ENCODE peak calls at places on chromosomes 3 and 15, in seven cellular contexts. F is HCT116, P is prostate gland, S is stomach, Q is SK-N-SH, K is transverse colon, N is GM23338. I is an unnamed sample.

GRCh38 chr3:128800241-128801187 is 74.5 kb downstream of the RAB7A start:
- DNase-seq in K (no peak), P (no peak), Q (no peak), F (no peak), S (no peak), N (no peak), I (no peak)

GRCh38 chr3:49110780-49111179 is 6.2 kb upstream of the QARS1 start:
- DNase-seq in K (no peak), S (no peak), P (no peak), Q (no peak), F (no peak), N (no peak), I (no peak)

GRCh38 chr15:90072978-90073640 is 29.2 kb downstream of the IDH2 start:
- DNase-seq in F (no peak), K (no peak), P (no peak), S (no peak), N (no peak), Q (no peak), I (no peak)

GRCh38 chr3:196181127-196181546 is 30.1 kb downstream of the ZDHHC19 start:
- DNase-seq in S (no peak), K (no peak), Q (peak), F (no peak), N (no peak), P (no peak), I (peak)

GRCh38 chr3:141262306-141262705 is 30.7 kb downstream of the PXYLP1 start:
- DNase-seq in K (no peak), P (no peak), N (no peak), S (no peak), Q (no peak), F (no peak), I (no peak)

GRCh38 chr3:113533534-113533892 is 1.2 kb downstream of the SIDT1 start:
- DNase-seq in N (no peak), Q (no peak), S (no peak), P (no peak), F (no peak), K (no peak), I (no peak)

GRCh38 chr15:100772478-100773378 is 106.9 kb upstream of the ALDH1A3 start:
- DNase-seq in F (no peak), N (peak), P (no peak), Q (peak), S (no peak), K (no peak), I (no peak)

GRCh38 chr3:38168151-38168987 is 3.0 kb downstream of the OXSR1 start:
- DNase-seq in Q (no peak), F (no peak), S (no peak), K (no peak), P (no peak), N (no peak), I (no peak)

GRCh38 chr15:92924216-92924615 is 24.1 kb downstream of the CHD2 start:
- DNase-seq in Q (no peak), F (no peak), N (no peak), S (no peak), P (no peak), K (no peak), I (no peak)

GRCh38 chr3:197674741-197675567 is 61.8 kb downstream of the RUBCN start:
- DNase-seq in P (no peak), N (no peak), F (no peak), Q (no peak), S (no peak), K (peak), I (peak)

GRCh38 chr3:196192036-196193001 is 18.9 kb downstream of the ZDHHC19 start:
- DNase-seq in K (peak), Q (peak), N (peak), S (peak), P (peak), F (no peak), I (peak)

GRCh38 chr15:63227689-63228088 is 38.3 kb downstream of the RAB8B start:
- DNase-seq in N (no peak), S (no peak), F (no peak), K (no peak), P (no peak), Q (no peak), I (no peak)
- TF ChIP-seq CTCF in N (no peak), S (no peak), F (no peak), K (no peak), P (no peak), Q (no peak), I (no peak)

GRCh38 chr15:52652984-52653383 is 26.2 kb downstream of the ATOSA start:
- DNase-seq in F (no peak), N (no peak), S (no peak), K (peak), P (no peak), Q (no peak), I (no peak)

GRCh38 chr15:52658955-52659354 is 20.2 kb downstream of the ATOSA start:
- DNase-seq in K (no peak), Q (no peak), F (no peak), P (no peak), S (no peak), N (no peak), I (no peak)

GRCh38 chr15:52653451-52653964 is 25.7 kb downstream of the ATOSA start:
- DNase-seq in Q (no peak), P (peak), S (no peak), K (no peak), F (no peak), N (peak), I (no peak)

GRCh38 chr15:52657338-52657737 is 21.9 kb downstream of the ATOSA start:
- DNase-seq in S (no peak), Q (no peak), P (no peak), K (no peak), N (no peak), F (no peak), I (no peak)

GRCh38 chr15:52656412-52656811 is 22.8 kb downstream of the ATOSA start:
- DNase-seq in Q (no peak), N (no peak), F (no peak), P (no peak), S (no peak), K (no peak), I (no peak)
- TF ChIP-seq POLR2AphosphoS5 in Q (no peak), N (no peak), F (no peak), P (peak), S (no peak), K (no peak), I (no peak)

DNA sequence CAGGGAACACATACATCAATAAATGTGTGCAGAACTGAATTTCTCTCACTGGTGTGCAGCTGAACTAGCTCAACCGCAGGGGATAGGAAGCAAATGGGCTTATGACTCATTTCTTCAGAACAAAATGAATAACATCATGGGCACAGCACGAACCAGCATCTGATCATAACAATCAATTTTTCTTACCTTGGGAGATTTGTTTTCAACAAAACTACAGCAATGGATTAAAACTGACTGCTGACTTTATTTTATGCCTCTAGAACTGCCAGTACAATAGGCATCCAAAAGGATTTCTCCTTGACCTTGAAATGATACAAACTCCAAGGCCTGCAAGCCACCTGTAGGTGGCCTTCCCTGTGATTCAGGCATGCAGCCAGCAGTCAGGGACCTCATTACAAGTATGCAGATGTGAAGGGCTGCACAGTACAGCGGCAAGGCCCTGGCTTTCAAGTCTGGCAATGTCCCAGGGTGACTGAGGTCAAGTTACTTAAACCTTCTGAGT is 26.1 kb downstream of the TAMM41 start:
- DNase-seq in N (peak), Q (no peak), S (peak), F (no peak), K (no peak), P (no peak), I (no peak)
- TF ChIP-seq CTCF in N (no peak), Q (no peak), S (no peak), F (peak), K (no peak), P (no peak), I (no peak)

DNA sequence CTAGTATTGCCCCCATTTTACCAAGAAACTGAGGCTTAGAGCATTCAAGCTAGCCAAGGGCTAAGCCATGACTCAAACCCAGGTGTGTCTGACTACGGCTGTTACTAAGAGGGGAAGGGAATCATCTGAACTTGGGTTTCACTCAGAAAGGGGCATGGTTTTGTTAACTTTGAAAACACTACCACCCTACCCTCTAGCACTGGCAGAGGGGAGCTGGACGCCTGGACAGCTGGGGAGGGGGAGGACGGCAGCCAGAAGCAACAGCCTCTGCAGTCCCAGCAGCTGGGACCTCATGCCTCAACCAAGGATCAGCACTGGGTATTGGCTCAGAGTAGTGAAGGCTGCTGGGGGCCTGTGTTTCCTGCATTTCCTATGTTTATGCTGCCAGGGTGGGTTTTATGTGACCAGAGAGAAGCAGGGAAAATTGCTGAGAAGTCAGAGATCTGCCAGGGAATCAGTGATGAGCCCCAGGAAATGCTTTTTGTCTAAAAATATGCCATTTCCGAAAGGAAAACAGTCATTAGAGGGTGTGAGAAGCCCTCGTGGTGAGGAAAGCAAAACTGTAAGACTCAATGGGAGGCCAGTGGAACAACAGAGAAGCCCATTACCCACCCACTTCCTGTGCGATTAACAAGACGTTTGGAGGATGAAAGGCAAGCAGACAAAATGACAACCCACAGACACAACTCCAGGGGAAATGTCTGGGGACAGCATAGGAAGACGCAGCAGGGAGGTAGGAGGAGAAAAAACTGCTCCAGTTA is 41.2 kb downstream of the LIPC start:
- DNase-seq in K (no peak), Q (no peak), F (no peak), P (no peak), N (no peak), S (no peak), I (no peak)
- TF ChIP-seq POLR2AphosphoS5 in K (no peak), Q (no peak), F (no peak), P (no peak), N (no peak), S (no peak), I (no peak)

GRCh38 chr15:99408236-99409096 is 157.2 kb downstream of the LRRC28 start:
- DNase-seq in Q (peak), F (no peak), K (no peak), S (no peak), N (no peak), P (peak), I (no peak)

GRCh38 chr15:99407716-99408115 is 156.4 kb downstream of the LRRC28 start:
- DNase-seq in P (no peak), N (no peak), F (no peak), S (no peak), Q (no peak), K (no peak), I (no peak)

GRCh38 chr15:99410477-99410876 is 155.3 kb upstream of the MEF2A start:
- DNase-seq in F (no peak), Q (no peak), N (no peak), K (no peak), S (no peak), P (no peak), I (no peak)

GRCh38 chr15:99409560-99409959 is 156.2 kb upstream of the MEF2A start:
- DNase-seq in P (no peak), S (no peak), N (no peak), F (no peak), K (no peak), Q (no peak), I (no peak)

GRCh38 chr15:99409097-99409473 is 156.7 kb upstream of the MEF2A start:
- DNase-seq in S (peak), N (peak), Q (peak), K (peak), F (peak), P (peak), I (peak)
- TF ChIP-seq CTCF in S (peak), N (peak), Q (peak), K (peak), F (peak), P (no peak), I (peak)